ENCODE peak calls at places on chromosomes 16 and 17, in five cellular contexts. One of them, this sample, is unnamed.

GRCh38 chr17:40244255-40244654 is 25.2 kb downstream of the WIPF2 start:
- DNase-seq in A549: no peak
- DNase-seq in transverse colon: no peak
- DNase-seq in stomach: no peak
- DNase-seq in H1: no peak
- DNase-seq in this sample: no peak

GRCh38 chr17:1951920-1952319 is 73.2 kb downstream of the RTN4RL1 start:
- DNase-seq in A549: peak; percentile 38
- DNase-seq in stomach: no peak
- DNase-seq in transverse colon: no peak
- DNase-seq in H1: no peak
- DNase-seq in this sample: no peak

GRCh38 chr16:82713778-82714177 is 87.0 kb downstream of the CDH13 start:
- DNase-seq in A549: no peak
- DNase-seq in stomach: no peak
- DNase-seq in transverse colon: no peak
- DNase-seq in H1: no peak
- DNase-seq in this sample: no peak

GRCh38 chr17:59378621-59379194 is 47.3 kb downstream of the YPEL2 start:
- DNase-seq in transverse colon: peak; percentile 44
- DNase-seq in stomach: no peak
- DNase-seq in H1: no peak
- DNase-seq in A549: no peak
- DNase-seq in this sample: no peak

GRCh38 chr17:81913394-81914102 is 2.3 kb upstream of the PCYT2 start:
- DNase-seq in stomach: no peak
- DNase-seq in H1: no peak
- DNase-seq in transverse colon: no peak
- DNase-seq in A549: no peak
- DNase-seq in this sample: no peak

GRCh38 chr16:4633910-4634635 is 9.4 kb downstream of the MGRN1 start:
- DNase-seq in transverse colon: no peak
- DNase-seq in H1: no peak
- DNase-seq in A549: no peak
- DNase-seq in stomach: no peak
- DNase-seq in this sample: no peak

GRCh38 chr17:78839173-78839761 is 1.3 kb downstream of the USP36 start:
- DNase-seq in H1: no peak
- DNase-seq in stomach: no peak
- DNase-seq in transverse colon: no peak
- DNase-seq in A549: no peak
- DNase-seq in this sample: no peak

GRCh38 chr16:75138636-75139035 is 9.7 kb upstream of the ZFP1 start:
- DNase-seq in transverse colon: no peak
- DNase-seq in stomach: no peak
- DNase-seq in H1: peak; percentile 61
- DNase-seq in A549: no peak
- DNase-seq in this sample: no peak

GRCh38 chr17:78717431-78717980 is 64.6 kb downstream of the CYTH1 start:
- DNase-seq in transverse colon: peak; percentile 25
- DNase-seq in stomach: no peak
- DNase-seq in A549: peak; percentile 64
- DNase-seq in H1: peak; percentile 55
- DNase-seq in this sample: peak; percentile 23

GRCh38 chr17:40318835-40319332 is 9.9 kb downstream of the RARA start:
- DNase-seq in transverse colon: no peak
- DNase-seq in stomach: no peak
- DNase-seq in A549: no peak
- DNase-seq in H1: no peak
- DNase-seq in this sample: no peak

GRCh38 chr17:27506348-27507218 is 50.3 kb downstream of the KSR1 start:
- DNase-seq in stomach: no peak
- DNase-seq in A549: no peak
- DNase-seq in H1: no peak
- DNase-seq in transverse colon: no peak
- DNase-seq in this sample: no peak

GRCh38 chr16:19840524-19841110 is 44.0 kb downstream of the GPRC5B start:
- DNase-seq in H1: no peak
- DNase-seq in A549: no peak
- DNase-seq in stomach: no peak
- DNase-seq in transverse colon: no peak
- DNase-seq in this sample: no peak

GRCh38 chr17:40551874-40552768 is 13.2 kb downstream of the CCR7 start:
- DNase-seq in stomach: peak; percentile 29
- DNase-seq in H1: no peak
- DNase-seq in transverse colon: peak; percentile 21
- DNase-seq in A549: peak; percentile 99
- DNase-seq in this sample: peak; percentile 73

GRCh38 chr17:65677932-65678331 is 116.5 kb upstream of the AXIN2 start:
- DNase-seq in stomach: no peak
- DNase-seq in H1: no peak
- DNase-seq in A549: no peak
- DNase-seq in transverse colon: no peak
- DNase-seq in this sample: no peak

GRCh38 chr16:86584726-86585721 is 6.7 kb downstream of the FOXL1 start:
- DNase-seq in transverse colon: no peak
- DNase-seq in A549: peak; percentile 54
- DNase-seq in H1: no peak
- DNase-seq in stomach: no peak
- DNase-seq in this sample: no peak

GRCh38 chr17:2369551-2370210 is 31.2 kb downstream of the MNT start:
- DNase-seq in transverse colon: no peak
- DNase-seq in A549: no peak
- DNase-seq in stomach: no peak
- DNase-seq in H1: peak; percentile 77
- DNase-seq in this sample: no peak

GRCh38 chr17:57574040-57574513 is 171.0 kb downstream of the CCDC182 start:
- DNase-seq in H1: no peak
- DNase-seq in transverse colon: no peak
- DNase-seq in stomach: no peak
- DNase-seq in A549: no peak
- DNase-seq in this sample: peak; percentile 49

GRCh38 chr16:4624827-4625616 is 396 bp downstream of the MGRN1 start:
- DNase-seq in H1: peak; percentile 85
- DNase-seq in stomach: peak; percentile 72
- DNase-seq in transverse colon: peak; percentile 77
- DNase-seq in A549: no peak
- DNase-seq in this sample: peak; percentile 53

GRCh38 chr16:24851700-24852099 is 5.9 kb downstream of the SLC5A11 start:
- DNase-seq in stomach: no peak
- DNase-seq in H1: no peak
- DNase-seq in transverse colon: no peak
- DNase-seq in A549: peak; percentile 63
- DNase-seq in this sample: no peak

GRCh38 chr17:22090263-22090935 is 398.1 kb downstream of the KCNJ18 start:
- DNase-seq in stomach: no peak
- DNase-seq in A549: peak; percentile 2
- DNase-seq in H1: no peak
- DNase-seq in transverse colon: no peak
- DNase-seq in this sample: no peak

GRCh38 chr17:31900877-31901276 is 631 bp downstream of the UTP6 start:
- DNase-seq in H1: no peak
- DNase-seq in transverse colon: no peak
- DNase-seq in A549: no peak
- DNase-seq in stomach: no peak
- DNase-seq in this sample: no peak

GRCh38 chr17:66690166-66690565 is 144.8 kb upstream of the CACNG5 start:
- DNase-seq in H1: no peak
- DNase-seq in A549: no peak
- DNase-seq in transverse colon: no peak
- DNase-seq in stomach: no peak
- DNase-seq in this sample: no peak

GRCh38 chr16:24139282-24139681 is 116.9 kb upstream of the CACNG3 start:
- DNase-seq in transverse colon: no peak
- DNase-seq in stomach: no peak
- DNase-seq in A549: no peak
- DNase-seq in H1: no peak
- DNase-seq in this sample: no peak

GRCh38 chr17:74770498-74771318 is 5.4 kb downstream of the NAT9 start:
- DNase-seq in transverse colon: peak; percentile 85
- DNase-seq in A549: peak; percentile 77
- DNase-seq in H1: peak; percentile 82
- DNase-seq in stomach: peak; percentile 89
- DNase-seq in this sample: peak; percentile 53

GRCh38 chr16:54987081-54987480 is 56.4 kb downstream of the IRX5 start:
- DNase-seq in A549: no peak
- DNase-seq in stomach: no peak
- DNase-seq in transverse colon: no peak
- DNase-seq in H1: no peak
- DNase-seq in this sample: no peak

GRCh38 chr16:59698341-59698979 is 964.3 kb upstream of the GOT2 start:
- DNase-seq in H1: no peak
- DNase-seq in transverse colon: no peak
- DNase-seq in stomach: no peak
- DNase-seq in A549: no peak
- DNase-seq in this sample: no peak

GRCh38 chr16:1917665-1918111 is 527 bp downstream of the HS3ST6 start:
- DNase-seq in stomach: no peak
- DNase-seq in H1: no peak
- DNase-seq in A549: no peak
- DNase-seq in transverse colon: no peak
- DNase-seq in this sample: no peak

DNA sequence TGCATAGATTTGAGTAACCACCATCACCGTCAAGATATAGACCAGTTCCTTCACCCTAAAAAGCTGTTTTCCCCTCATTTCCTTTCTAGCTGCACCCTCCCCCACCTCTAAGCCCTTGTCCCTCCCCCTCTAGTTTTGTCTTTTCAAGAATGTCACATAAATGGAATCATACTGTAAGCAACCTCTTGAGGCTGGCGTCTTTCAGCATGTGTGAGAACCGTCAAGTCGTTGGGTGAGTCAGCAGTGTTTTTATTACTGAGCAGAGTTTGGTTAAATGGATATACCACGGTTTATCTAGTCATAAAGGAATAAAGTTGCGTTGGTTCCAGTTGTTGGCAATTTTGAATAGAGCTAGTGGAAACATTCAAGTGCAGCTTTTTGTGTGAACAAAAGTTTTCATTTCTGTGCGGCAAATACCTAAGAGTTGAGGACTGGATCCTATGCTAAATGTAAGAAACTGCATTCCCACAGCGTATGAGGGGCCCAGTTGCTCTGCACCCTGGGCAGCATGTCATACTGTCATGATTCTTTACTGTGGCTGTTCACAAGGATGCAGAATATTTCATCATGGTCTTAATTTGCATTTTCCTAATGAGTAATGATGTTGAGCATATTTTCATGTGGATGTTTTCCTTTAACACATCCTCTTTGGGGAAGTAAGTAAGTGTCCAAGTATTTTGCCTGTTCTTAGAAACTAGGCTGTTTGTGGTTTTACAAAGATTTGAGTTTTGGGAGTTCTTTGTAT is 264.3 kb downstream of the CPPED1 start:
- DNase-seq in H1: no peak
- DNase-seq in A549: no peak
- DNase-seq in transverse colon: peak; percentile 17
- DNase-seq in stomach: no peak
- DNase-seq in this sample: no peak
- TF ChIP-seq EP300 in H1: no peak
- TF ChIP-seq EP300 in A549: no peak
- TF ChIP-seq EP300 in transverse colon: no peak
- TF ChIP-seq EP300 in stomach: no peak
- TF ChIP-seq EP300 in this sample: no peak

DNA sequence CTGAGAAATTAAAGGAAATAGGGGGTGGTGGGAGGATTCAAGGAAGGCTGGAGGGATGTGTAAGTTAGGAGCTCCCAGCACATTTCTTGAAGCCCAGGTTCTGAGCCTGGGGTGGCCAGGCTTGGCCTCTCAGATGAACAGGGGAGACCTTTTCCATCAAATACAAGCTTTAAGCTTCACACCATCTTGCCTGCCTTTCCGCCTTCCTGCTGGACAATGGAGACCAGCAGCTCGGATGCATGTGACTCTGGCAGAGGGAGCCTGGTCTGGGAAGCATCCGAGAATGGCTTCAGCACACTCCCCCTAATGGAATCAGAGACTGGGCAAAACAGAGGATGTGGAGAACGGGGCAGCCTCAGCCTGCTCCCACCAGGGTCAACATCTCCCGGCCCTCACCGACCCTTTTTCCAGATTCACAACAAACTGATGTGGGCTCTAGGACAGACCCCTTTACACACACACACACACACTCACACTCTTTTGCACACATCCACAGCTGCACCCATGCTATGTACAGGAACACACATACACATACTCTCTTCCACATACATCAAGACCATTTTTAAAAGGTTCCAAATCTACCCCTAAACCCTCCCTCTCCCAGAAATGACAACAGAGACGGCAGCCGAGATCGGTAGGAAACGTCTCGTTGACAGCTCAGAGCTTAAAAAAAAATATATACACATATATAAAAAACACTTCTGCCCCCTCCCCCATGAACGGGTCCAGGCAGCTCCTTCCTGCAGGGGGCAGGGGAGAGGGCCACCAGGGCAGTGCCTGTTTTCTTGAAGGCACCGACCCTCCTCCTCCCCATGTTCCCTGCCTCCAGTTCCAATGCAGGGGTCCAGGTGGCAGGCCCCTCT is 6.5 kb upstream of the ATXN7L3 start:
- DNase-seq in transverse colon: no peak
- DNase-seq in H1: no peak
- DNase-seq in stomach: no peak
- DNase-seq in A549: peak; percentile 51
- DNase-seq in this sample: no peak
- TF ChIP-seq CTCF in transverse colon: no peak
- TF ChIP-seq CTCF in H1: no peak
- TF ChIP-seq CTCF in stomach: no peak
- TF ChIP-seq CTCF in A549: no peak
- TF ChIP-seq CTCF in this sample: no peak

DNA sequence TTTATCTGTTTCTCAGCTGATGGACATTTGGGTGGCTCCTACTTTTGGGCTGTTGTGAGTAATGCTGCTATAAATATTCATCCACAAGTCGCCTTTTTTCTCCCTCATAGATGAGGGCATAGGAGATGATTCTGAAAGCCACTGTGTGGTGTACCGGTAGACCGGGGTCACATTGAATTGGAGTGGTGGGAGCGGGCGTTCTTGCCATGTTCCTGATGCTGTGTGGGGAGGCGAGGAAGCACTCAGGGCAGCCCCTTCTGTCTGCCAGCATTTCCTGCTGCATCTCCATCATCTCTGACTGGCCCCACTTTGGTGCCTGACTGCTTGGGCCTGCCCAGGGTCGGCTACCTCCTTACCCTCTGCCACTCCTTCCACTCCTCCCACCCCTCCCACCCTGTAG is 40.1 kb downstream of the PRMT7 start:
- DNase-seq in H1: no peak
- DNase-seq in stomach: no peak
- DNase-seq in transverse colon: no peak
- DNase-seq in A549: no peak
- DNase-seq in this sample: no peak
- TF ChIP-seq EP300 in H1: no peak
- TF ChIP-seq EP300 in stomach: no peak
- TF ChIP-seq EP300 in transverse colon: no peak
- TF ChIP-seq EP300 in A549: no peak
- TF ChIP-seq EP300 in this sample: no peak

DNA sequence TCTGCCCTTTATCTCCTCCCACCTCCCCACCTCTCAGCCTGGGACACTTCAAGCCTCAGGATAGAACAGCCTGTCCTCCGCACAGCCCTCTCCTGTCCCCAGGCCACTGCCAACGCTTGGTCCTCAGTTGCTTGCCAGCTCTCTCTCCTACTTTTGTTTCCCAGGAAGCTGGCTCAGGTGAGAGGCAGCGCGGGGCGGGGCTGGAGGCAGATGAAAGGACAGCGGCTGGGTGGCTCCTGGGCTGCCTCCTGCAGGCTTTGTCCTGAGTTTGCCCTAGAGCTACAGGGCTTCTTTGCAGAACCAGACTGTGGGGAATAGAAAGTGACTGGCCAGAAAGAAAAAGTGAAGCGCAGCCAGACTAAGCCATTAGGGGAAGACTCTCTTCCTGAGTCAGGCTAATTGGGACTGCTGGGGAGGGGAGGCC is 48.2 kb upstream of the CDC42EP4 start:
- DNase-seq in stomach: peak; percentile 93
- DNase-seq in H1: peak; percentile 81
- DNase-seq in transverse colon: peak; percentile 77
- DNase-seq in A549: no peak
- DNase-seq in this sample: no peak
- TF ChIP-seq CTCF in stomach: no peak
- TF ChIP-seq CTCF in H1: peak; percentile 42
- TF ChIP-seq CTCF in transverse colon: no peak
- TF ChIP-seq CTCF in A549: no peak
- TF ChIP-seq CTCF in this sample: no peak